ENCODE peak calls at places on chromosome 3, in seven cellular contexts. Y, C, K, D, X, L and R are unnamed samples.

GRCh38 chr3:37863949-37864822 is 2.5 kb downstream of the CTDSPL start:
- DNase-seq in X (no peak), D (no peak), Y (no peak), L (no peak), C (peak; percentile 61), K (no peak), R (no peak)

GRCh38 chr3:110576962-110577361 is 494.7 kb upstream of the NECTIN3 start:
- DNase-seq in L (peak; percentile 78), D (no peak), Y (no peak), X (no peak), K (peak; percentile 36), C (no peak), R (peak; percentile 92)

GRCh38 chr3:179074656-179075055 is 3.0 kb upstream of the ZMAT3 start:
- DNase-seq in C (no peak), D (peak; percentile 30), X (no peak), K (no peak), Y (no peak), L (no peak), R (no peak)

GRCh38 chr3:72152551-72153476 is 367.9 kb upstream of the PROK2 start:
- DNase-seq in Y (peak; percentile 73), K (peak; percentile 17), X (no peak), L (no peak), C (peak; percentile 39), D (peak; percentile 52), R (peak; percentile 69)

GRCh38 chr3:155149494-155149893 is 69.4 kb downstream of the MME start:
- DNase-seq in C (no peak), K (no peak), D (no peak), L (no peak), X (no peak), Y (no peak), R (no peak)

GRCh38 chr3:53846134-53846850 is at the start of the genes CHDH and IL17RB:
- DNase-seq in K (peak; percentile 38), Y (peak; percentile 83), L (no peak), C (peak; percentile 77), D (peak; percentile 58), X (no peak), R (no peak)

GRCh38 chr3:135077186-135077585 is 282.1 kb downstream of the EPHB1 start:
- DNase-seq in D (no peak), X (no peak), L (no peak), Y (no peak), C (no peak), K (no peak), R (no peak)

GRCh38 chr3:151147299-151147698 is 55.7 kb downstream of the GPR171 start:
- DNase-seq in L (no peak), Y (no peak), X (no peak), C (no peak), D (no peak), K (no peak), R (no peak)

GRCh38 chr3:4835616-4836043 is 143.6 kb upstream of the BHLHE40 start:
- DNase-seq in D (no peak), C (no peak), Y (no peak), X (no peak), L (no peak), K (no peak), R (no peak)

GRCh38 chr3:37256447-37256846 is 82.1 kb upstream of the LRRFIP2 start:
- DNase-seq in Y (no peak), X (no peak), D (no peak), K (no peak), L (no peak), C (peak; percentile 17), R (no peak)

GRCh38 chr3:161800985-161801559 is 304.5 kb downstream of the OTOL1 start:
- DNase-seq in K (no peak), L (no peak), D (no peak), C (peak; percentile 1), X (peak; percentile 8), Y (no peak), R (no peak)

GRCh38 chr3:13884851-13885703 is 5.2 kb upstream of the WNT7A start:
- DNase-seq in Y (peak; percentile 72), K (peak; percentile 53), X (no peak), D (peak; percentile 81), C (peak; percentile 36), L (no peak), R (no peak)

GRCh38 chr3:144636833-144637232 is 665.2 kb downstream of the DIPK2A start:
- DNase-seq in K (peak; percentile 1), X (no peak), Y (no peak), C (peak; percentile 2), L (peak; percentile 9), D (no peak), R (no peak)
- TF ChIP-seq USF2 in K (no peak), X (no peak), Y (no peak), C (no peak), L (no peak), D (no peak), R (no peak)

GRCh38 chr3:63351159-63352007 is 73.3 kb downstream of the SYNPR start:
- DNase-seq in D (peak; percentile 46), Y (peak; percentile 49), X (peak; percentile 1), C (peak; percentile 51), L (no peak), K (peak; percentile 10), R (peak; percentile 64)
- TF ChIP-seq RAD21 in D (peak; percentile 60), Y (peak; percentile 93), X (peak; percentile 77), C (no peak), L (peak; percentile 97), K (peak; percentile 65), R (peak; percentile 76)

GRCh38 chr3:41356775-41357174 is 157.5 kb downstream of the CTNNB1 start:
- DNase-seq in Y (no peak), X (no peak), L (no peak), K (no peak), C (no peak), D (no peak), R (no peak)
- TF ChIP-seq USF2 in Y (no peak), X (no peak), L (no peak), K (no peak), C (no peak), D (no peak), R (no peak)

GRCh38 chr3:39752019-39752637 is 57.3 kb upstream of the MYRIP start:
- DNase-seq in K (no peak), D (no peak), Y (no peak), L (no peak), X (no peak), C (no peak), R (no peak)
- TF ChIP-seq RAD21 in K (no peak), D (no peak), Y (no peak), L (no peak), X (no peak), C (no peak), R (no peak)

DNA sequence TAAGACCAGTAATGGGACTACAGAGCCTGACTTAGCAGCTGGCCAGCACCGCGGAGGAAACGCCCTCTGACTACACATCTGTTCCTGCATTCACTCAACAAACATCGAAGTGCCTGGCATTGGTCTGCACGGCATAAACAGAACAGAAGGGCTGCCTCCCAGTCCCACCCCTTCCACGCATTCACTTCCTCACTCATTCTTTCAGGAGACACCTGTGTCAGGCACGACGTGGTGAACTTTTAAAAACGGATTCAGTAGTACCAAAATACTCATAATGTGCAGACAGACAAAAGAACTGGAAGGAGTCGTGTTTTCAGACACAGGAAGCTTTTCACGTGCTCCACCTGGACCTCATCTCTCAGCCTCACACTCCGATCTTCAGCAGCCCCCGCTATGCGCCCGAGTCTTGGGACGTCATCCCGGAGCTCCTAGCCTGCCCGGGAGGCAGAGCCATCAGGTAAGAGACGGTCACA is 123.3 kb downstream of the XXYLT1 start:
- DNase-seq in X (peak; percentile 91), D (no peak), Y (no peak), L (no peak), K (no peak), C (no peak), R (peak; percentile 62)
- TF ChIP-seq USF2 in X (no peak), D (no peak), Y (no peak), L (no peak), K (no peak), C (no peak), R (no peak)

GRCh38 chr3:21466491-21466890 is 284.5 kb downstream of the ZNF385D start:
- DNase-seq in X (no peak), C (no peak), Y (no peak), L (no peak), K (no peak), D (no peak), R (no peak)
- TF ChIP-seq RAD21 in X (no peak), C (no peak), Y (no peak), L (no peak), K (no peak), D (no peak), R (no peak)

GRCh38 chr3:196634851-196635250 is 4.6 kb upstream of the NRROS start:
- DNase-seq in D (no peak), C (no peak), K (no peak), X (no peak), Y (no peak), L (no peak), R (no peak)
- TF ChIP-seq USF2 in D (no peak), C (no peak), K (no peak), X (no peak), Y (no peak), L (no peak), R (no peak)

GRCh38 chr3:182241777-182242556 is 530.2 kb downstream of the SOX2 start:
- DNase-seq in X (no peak), C (peak; percentile 9), D (no peak), L (no peak), K (no peak), Y (peak; percentile 48), R (no peak)
- TF ChIP-seq RAD21 in X (no peak), C (no peak), D (no peak), L (no peak), K (no peak), Y (no peak), R (no peak)

GRCh38 chr3:183548262-183548769 is 7.2 kb downstream of the KLHL6 start:
- DNase-seq in L (peak; percentile 46), X (no peak), D (no peak), K (peak; percentile 46), C (no peak), Y (peak; percentile 34), R (peak; percentile 72)
- TF ChIP-seq USF2 in L (no peak), X (no peak), D (no peak), K (no peak), C (no peak), Y (no peak), R (no peak)

DNA sequence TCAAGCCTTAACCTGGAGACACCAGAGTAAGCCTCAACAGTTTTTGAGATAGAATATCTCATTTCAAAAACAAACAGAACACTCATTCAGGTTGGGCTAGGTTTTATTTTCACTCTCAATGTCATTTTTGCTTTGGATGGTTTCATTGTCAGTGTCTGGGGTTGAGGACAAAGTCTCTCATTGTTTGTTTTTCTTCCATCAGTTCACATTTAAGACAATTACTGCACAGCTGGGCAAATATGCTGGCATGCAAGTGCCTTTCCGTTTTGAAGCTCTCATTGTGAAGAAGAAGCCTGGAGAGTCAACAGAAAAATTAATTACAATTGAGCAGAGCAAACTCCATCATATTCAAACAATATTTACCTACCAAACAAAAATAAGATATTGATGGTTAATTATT is 1050.0 kb downstream of the TBL1XR1 start:
- DNase-seq in Y (no peak), D (no peak), K (no peak), L (no peak), X (no peak), C (peak; percentile 2), R (no peak)
- TF ChIP-seq RAD21 in Y (no peak), D (no peak), K (no peak), L (no peak), X (no peak), C (no peak), R (no peak)